ENCODE peak calls at places on chromosomes 1 and 21, in eight cellular contexts. C is upper lobe of right lung, X is mesothelial cell of epicardium, V is AG04450, S is Panc1, F is RWPE1, A is pancreas, W is K562. T is an unnamed sample.
A peak's percentile ranks its signal among the peaks of the same experiment; 100 is the strongest.

GRCh38 chr1:93585059-93585966 is 96.3 kb downstream of the BCAR3 start:
- DNase-seq in C (peak; percentile 97), X (no peak), V (no peak), S (no peak), F (peak; percentile 45), A (peak; percentile 97), W (no peak), T (no peak)

GRCh38 chr1:33088119-33088906 is 7.4 kb downstream of the AZIN2 start:
- DNase-seq in C (no peak), X (no peak), V (no peak), S (no peak), F (no peak), A (no peak), W (no peak), T (peak; percentile 43)

GRCh38 chr1:21099034-21099868 is 77.4 kb downstream of the EIF4G3 start:
- DNase-seq in C (no peak), X (no peak), V (no peak), S (no peak), F (peak; percentile 14), A (no peak), W (no peak), T (no peak)

GRCh38 chr1:26593385-26593784 is 63.8 kb downstream of the RPS6KA1 start:
- DNase-seq in C (no peak), X (no peak), V (no peak), S (no peak), F (no peak), A (no peak), W (no peak), T (no peak)

GRCh38 chr21:39581414-39581813 is 31.3 kb upstream of the B3GALT5 start:
- DNase-seq in C (no peak), X (no peak), V (no peak), S (no peak), F (no peak), A (no peak), W (no peak), T (no peak)

GRCh38 chr1:23568608-23569383 is 9.5 kb upstream of the ID3 start:
- DNase-seq in C (no peak), X (no peak), V (no peak), S (no peak), F (no peak), A (no peak), W (peak; percentile 73), T (no peak)

GRCh38 chr1:220990417-220991337 is 111.4 kb downstream of the HLX start:
- DNase-seq in C (no peak), X (no peak), V (peak; percentile 21), S (no peak), F (peak; percentile 26), A (no peak), W (peak; percentile 27), T (no peak)

GRCh38 chr1:197399691-197400521 is 131.9 kb downstream of the CRB1 start:
- DNase-seq in C (no peak), X (no peak), V (no peak), S (peak; percentile 12), F (peak; percentile 76), A (no peak), W (peak; percentile 63), T (no peak)

GRCh38 chr1:18939398-18940302 is 16.8 kb downstream of the IFFO2 start:
- DNase-seq in C (no peak), X (no peak), V (no peak), S (no peak), F (peak; percentile 75), A (no peak), W (no peak), T (no peak)

GRCh38 chr1:56821462-56821797 is 2.2 kb upstream of the FYB2 start:
- DNase-seq in C (no peak), X (no peak), V (no peak), S (no peak), F (no peak), A (peak; percentile 33), W (no peak), T (no peak)

GRCh38 chr1:202122639-202123335 is at the start of gene GPR37L1:
- DNase-seq in C (peak; percentile 87), X (no peak), V (no peak), S (no peak), F (no peak), A (no peak), W (peak; percentile 66), T (no peak)

GRCh38 chr1:60129916-60130315 is 56.3 kb upstream of the C1orf87 start:
- DNase-seq in C (no peak), X (no peak), V (no peak), S (no peak), F (no peak), A (no peak), W (no peak), T (no peak)

GRCh38 chr1:13667696-13668095 is 32.3 kb upstream of the PRDM2 start:
- DNase-seq in C (no peak), X (no peak), V (no peak), S (no peak), F (no peak), A (no peak), W (no peak), T (no peak)

GRCh38 chr1:116416854-116417513 is 43.9 kb downstream of the ATP1A1 start:
- DNase-seq in C (no peak), X (no peak), V (no peak), S (no peak), F (no peak), A (no peak), W (no peak), T (no peak)

GRCh38 chr1:85447000-85447943 is 17.7 kb downstream of the DDAH1 start:
- DNase-seq in C (no peak), X (no peak), V (no peak), S (no peak), F (no peak), A (no peak), W (no peak), T (no peak)

GRCh38 chr1:182183606-182184005 is 122.1 kb upstream of the ZNF648 start:
- DNase-seq in C (no peak), X (no peak), V (no peak), S (no peak), F (no peak), A (no peak), W (no peak), T (no peak)

GRCh38 chr21:45207839-45208626 is 79.7 kb downstream of the POFUT2 start:
- DNase-seq in C (no peak), X (no peak), V (no peak), S (no peak), F (no peak), A (no peak), W (no peak), T (no peak)

GRCh38 chr1:14613915-14614314 is 15.4 kb downstream of the KAZN start:
- DNase-seq in C (no peak), X (no peak), V (no peak), S (no peak), F (no peak), A (no peak), W (no peak), T (no peak)

GRCh38 chr1:23402286-23403037 is 22.1 kb downstream of the TCEA3 start:
- DNase-seq in C (no peak), X (no peak), V (no peak), S (no peak), F (no peak), A (no peak), W (no peak), T (no peak)

GRCh38 chr21:36909901-36910561 is 56.4 kb downstream of the HLCS start:
- DNase-seq in C (no peak), X (no peak), V (peak; percentile 93), S (peak; percentile 91), F (peak; percentile 85), A (no peak), W (no peak), T (no peak)

GRCh38 chr1:220170836-220171526 is 77.0 kb downstream of the IARS2 start:
- DNase-seq in C (no peak), X (no peak), V (no peak), S (no peak), F (no peak), A (no peak), W (no peak), T (no peak)

GRCh38 chr1:15835205-15835740 is 12.2 kb upstream of the SPEN start:
- DNase-seq in C (peak; percentile 78), X (no peak), V (no peak), S (no peak), F (no peak), A (no peak), W (no peak), T (no peak)

GRCh38 chr1:68321084-68321685 is 88.9 kb upstream of the WLS start:
- DNase-seq in C (peak; percentile 83), X (peak; percentile 44), V (no peak), S (no peak), F (peak; percentile 67), A (peak; percentile 83), W (peak; percentile 35), T (no peak)

GRCh38 chr1:41483960-41484844 is at the start of gene EDN2:
- DNase-seq in C (peak; percentile 89), X (no peak), V (no peak), S (no peak), F (peak; percentile 75), A (peak; percentile 87), W (no peak), T (no peak)
- TF ChIP-seq CTCF in C (no peak), X (no peak), V (peak; percentile 28), S (no peak), F (no peak), A (peak; percentile 24), W (no peak), T (peak; percentile 40)

GRCh38 chr1:114428083-114428754 is 82.8 kb downstream of the TRIM33 start:
- DNase-seq in C (no peak), X (no peak), V (no peak), S (no peak), F (no peak), A (no peak), W (no peak), T (no peak)
- TF ChIP-seq CTCF in C (peak; percentile 56), X (peak; percentile 52), V (peak; percentile 56), S (peak; percentile 32), F (peak; percentile 36), A (peak; percentile 8), W (peak; percentile 59), T (peak; percentile 67)

GRCh38 chr21:14864211-14865021 is 200.4 kb downstream of the NRIP1 start:
- DNase-seq in C (peak; percentile 79), X (no peak), V (peak; percentile 42), S (no peak), F (no peak), A (peak; percentile 66), W (peak; percentile 57), T (no peak)
- TF ChIP-seq CTCF in C (peak; percentile 50), X (peak; percentile 31), V (peak; percentile 76), S (peak; percentile 79), F (no peak), A (peak; percentile 37), W (peak; percentile 82), T (peak; percentile 75)

GRCh38 chr1:3590145-3590768 is 21.1 kb downstream of the MEGF6 start:
- DNase-seq in C (peak; percentile 78), X (no peak), V (no peak), S (no peak), F (no peak), A (no peak), W (no peak), T (no peak)

GRCh38 chr1:3588395-3588794 is 22.9 kb downstream of the MEGF6 start:
- DNase-seq in C (no peak), X (no peak), V (no peak), S (no peak), F (no peak), A (no peak), W (no peak), T (no peak)

GRCh38 chr1:3593745-3594144 is 17.6 kb downstream of the MEGF6 start:
- DNase-seq in C (no peak), X (no peak), V (no peak), S (no peak), F (no peak), A (no peak), W (no peak), T (no peak)

GRCh38 chr1:3593334-3593733 is 18.0 kb downstream of the MEGF6 start:
- DNase-seq in C (no peak), X (no peak), V (no peak), S (no peak), F (no peak), A (no peak), W (no peak), T (no peak)

GRCh38 chr1:3590951-3591865 is 20.1 kb downstream of the MEGF6 start:
- DNase-seq in C (no peak), X (no peak), V (no peak), S (no peak), F (no peak), A (no peak), W (no peak), T (no peak)
- TF ChIP-seq CTCF in C (no peak), X (no peak), V (no peak), S (no peak), F (no peak), A (no peak), W (peak; percentile 50), T (no peak)

T was measured in type B pancreatic cell.